ENCODE peak calls at places on chromosome 5, in four cellular contexts. U, D, E and W are unnamed samples.

GRCh38 chr5:10987881-10988504 is 227.0 kb upstream of the DAP start:
- DNase-seq in E (no peak), U (no peak), D (peak), W (peak)

GRCh38 chr5:102762095-102762534 is 7.0 kb downstream of the PAM start:
- DNase-seq in D (no peak), U (peak), E (no peak), W (peak)

GRCh38 chr5:96976-97640 is 5.1 kb downstream of the PLEKHG4B start:
- DNase-seq in D (no peak), U (no peak), E (no peak), W (no peak)

GRCh38 chr5:1540166-1540565 is 16.4 kb upstream of the LPCAT1 start:
- DNase-seq in E (no peak), D (no peak), U (no peak), W (no peak)

GRCh38 chr5:127428748-127429147 is 88.7 kb upstream of the PRRC1 start:
- DNase-seq in E (no peak), U (no peak), D (no peak), W (no peak)

GRCh38 chr5:167565555-167565954 is 725.9 kb upstream of the WWC1 start:
- DNase-seq in U (peak), E (no peak), D (no peak), W (no peak)

GRCh38 chr5:92328584-92329259 is 945.6 kb upstream of the ARRDC3 start:
- DNase-seq in E (no peak), D (no peak), U (no peak), W (no peak)

GRCh38 chr5:116771466-116772151 is 197.0 kb upstream of the SEMA6A start:
- DNase-seq in D (no peak), U (no peak), E (no peak), W (no peak)

GRCh38 chr5:177142029-177142681 is 8.6 kb downstream of the NSD1 start:
- DNase-seq in D (no peak), E (no peak), U (peak), W (no peak)

GRCh38 chr5:39526914-39527477 is 102.2 kb upstream of the DAB2 start:
- DNase-seq in E (no peak), D (no peak), U (no peak), W (peak)

GRCh38 chr5:1638658-1639400 is 115.1 kb upstream of the LPCAT1 start:
- DNase-seq in E (no peak), U (no peak), D (peak), W (no peak)

GRCh38 chr5:36059571-36060515 is 6.8 kb downstream of the UGT3A2 start:
- DNase-seq in E (no peak), D (no peak), U (no peak), W (no peak)

GRCh38 chr5:137935190-137935589 is 45.9 kb downstream of the PKD2L2 start:
- DNase-seq in E (peak), U (no peak), D (no peak), W (no peak)

GRCh38 chr5:57036621-57037160 is 84.8 kb upstream of the MIER3 start:
- DNase-seq in D (no peak), U (no peak), E (no peak), W (no peak)

GRCh38 chr5:132293066-132293991 is 865 bp upstream of the SLC22A4 start:
- DNase-seq in E (no peak), D (peak), U (peak), W (peak)

GRCh38 chr5:12691330-12691729 is 787.1 kb upstream of the CTNND2 start:
- DNase-seq in D (no peak), U (no peak), E (no peak), W (no peak)

GRCh38 chr5:120464627-120465280 is 654 bp downstream of the PRR16 start:
- DNase-seq in E (no peak), D (peak), U (peak), W (peak)

GRCh38 chr5:160083012-160083436 is 36.2 kb downstream of the PWWP2A start:
- DNase-seq in U (peak), D (no peak), E (no peak), W (peak)

GRCh38 chr5:116441223-116441622 is 133.4 kb downstream of the SEMA6A start:
- DNase-seq in U (no peak), E (no peak), D (no peak), W (no peak)

GRCh38 chr5:146767534-146767933 is 111.0 kb downstream of the PPP2R2B start:
- DNase-seq in E (no peak), D (no peak), U (no peak), W (no peak)

GRCh38 chr5:135477594-135477993 is 25.4 kb upstream of the TIFAB start:
- DNase-seq in U (no peak), E (no peak), D (no peak), W (no peak)
- TF ChIP-seq FOS in U (no peak), E (no peak), D (no peak), W (no peak)

GRCh38 chr5:16774806-16775205 is 158.0 kb upstream of the RETREG1 start:
- DNase-seq in E (no peak), D (no peak), U (peak), W (peak)

GRCh38 chr5:16768184-16768583 is 151.4 kb upstream of the RETREG1 start:
- DNase-seq in U (no peak), D (no peak), E (no peak), W (no peak)

GRCh38 chr5:16777432-16777831 is 158.7 kb downstream of the MYO10 start:
- DNase-seq in E (no peak), U (no peak), D (no peak), W (no peak)

GRCh38 chr5:16776611-16777251 is 159.4 kb downstream of the MYO10 start:
- DNase-seq in D (peak), E (no peak), U (no peak), W (no peak)

GRCh38 chr5:16773990-16774389 is 157.2 kb upstream of the RETREG1 start:
- DNase-seq in E (no peak), U (peak), D (no peak), W (no peak)
- TF ChIP-seq FOS in E (no peak), U (no peak), D (no peak), W (no peak)

GRCh38 chr5:3324421-3325101 is 271.1 kb upstream of the IRX1 start:
- DNase-seq in D (no peak), U (no peak), E (no peak), W (no peak)

GRCh38 chr5:3323144-3323543 is 272.5 kb upstream of the IRX1 start:
- DNase-seq in U (no peak), E (no peak), D (no peak), W (no peak)

GRCh38 chr5:3320317-3320865 is 275.2 kb upstream of the IRX1 start:
- DNase-seq in E (no peak), D (no peak), U (no peak), W (no peak)

GRCh38 chr5:3322642-3323041 is 273.0 kb upstream of the IRX1 start:
- DNase-seq in E (no peak), U (no peak), D (no peak), W (no peak)

DNA sequence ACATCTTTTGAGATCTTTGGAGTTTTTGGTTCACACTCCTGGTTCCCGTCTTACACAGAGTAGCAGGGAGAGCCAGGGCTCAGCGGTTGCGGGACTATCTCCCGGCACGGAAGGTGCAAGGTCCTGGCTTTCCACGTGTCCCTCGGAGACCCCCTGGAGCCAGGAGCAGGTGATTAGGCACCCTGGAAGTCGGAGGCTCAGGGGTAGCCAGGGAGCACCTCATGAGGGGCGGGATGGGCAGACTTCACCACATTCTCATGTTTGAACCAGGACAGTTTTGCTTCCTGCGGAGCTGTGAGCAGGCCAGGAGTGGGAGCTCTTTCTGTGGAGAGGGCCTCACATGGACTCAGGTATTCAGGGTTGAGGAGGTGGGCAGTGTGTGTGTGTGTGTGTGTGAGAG is 273.7 kb upstream of the IRX1 start:
- DNase-seq in E (no peak), U (no peak), D (no peak), W (no peak)
- TF ChIP-seq FOS in E (no peak), U (no peak), D (no peak), W (no peak)

DNA sequence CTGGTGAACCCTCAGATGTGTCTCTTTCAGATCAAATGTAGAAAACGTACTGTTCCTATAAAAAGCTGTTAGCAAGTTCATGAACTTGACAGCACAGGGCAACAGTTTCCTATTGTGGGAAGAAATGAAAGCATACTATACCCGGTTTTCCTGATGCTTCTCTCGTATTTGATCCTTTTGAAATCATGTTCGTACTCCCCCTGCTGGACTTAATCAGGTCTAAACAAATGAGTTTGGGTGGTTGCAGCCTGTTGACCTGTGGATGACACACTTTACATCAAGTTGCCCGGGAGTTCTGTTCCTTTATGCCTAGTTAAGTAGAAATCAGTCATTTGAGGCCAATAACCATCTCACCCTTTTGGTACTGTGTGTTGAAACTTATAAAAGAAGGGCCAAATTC is 1992.3 kb downstream of the MAT2B start:
- DNase-seq in D (no peak), U (peak), E (no peak), W (peak)
- TF ChIP-seq FOS in D (no peak), U (no peak), E (no peak), W (no peak)